ENCODE peak calls at places on chromosome 9, in four cellular contexts. One of them, this sample, is unnamed.

GRCh38 chr9:134643306-134643705 is 1.7 kb downstream of the COL5A1 start:
- DNase-seq in CD8-positive, alpha-beta memory T cell: no peak
- DNase-seq in RWPE2: no peak
- DNase-seq in transverse colon: no peak
- DNase-seq in this sample: no peak

GRCh38 chr9:70363760-70364159 is 50.7 kb downstream of the KLF9 start:
- DNase-seq in CD8-positive, alpha-beta memory T cell: no peak
- DNase-seq in RWPE2: no peak
- DNase-seq in transverse colon: no peak
- DNase-seq in this sample: no peak

GRCh38 chr9:100108572-100108971 is 9.5 kb downstream of the INVS start:
- DNase-seq in CD8-positive, alpha-beta memory T cell: no peak
- DNase-seq in RWPE2: no peak
- DNase-seq in transverse colon: no peak
- DNase-seq in this sample: no peak

GRCh38 chr9:31839273-31839672 is 545.2 kb upstream of the ACO1 start:
- DNase-seq in CD8-positive, alpha-beta memory T cell: no peak
- DNase-seq in RWPE2: no peak
- DNase-seq in transverse colon: no peak
- DNase-seq in this sample: no peak

GRCh38 chr9:129178983-129179382 is 922 bp upstream of the IER5L start:
- DNase-seq in CD8-positive, alpha-beta memory T cell: no peak
- DNase-seq in RWPE2: no peak
- DNase-seq in transverse colon: no peak
- DNase-seq in this sample: no peak

GRCh38 chr9:70410368-70410767 is 4.1 kb downstream of the KLF9 start:
- DNase-seq in CD8-positive, alpha-beta memory T cell: no peak
- DNase-seq in RWPE2: no peak
- DNase-seq in transverse colon: no peak
- DNase-seq in this sample: no peak

GRCh38 chr9:113929634-113930092 is 53.6 kb downstream of the ZNF618 start:
- DNase-seq in CD8-positive, alpha-beta memory T cell: no peak
- DNase-seq in RWPE2: no peak
- DNase-seq in transverse colon: no peak
- DNase-seq in this sample: no peak

GRCh38 chr9:89311346-89312153 is 555 bp downstream of the CKS2 start:
- DNase-seq in CD8-positive, alpha-beta memory T cell: no peak
- DNase-seq in RWPE2: no peak
- DNase-seq in transverse colon: peak; percentile 21
- DNase-seq in this sample: peak; percentile 58

GRCh38 chr9:108676344-108676743 is 179.4 kb downstream of the ACTL7B start:
- DNase-seq in CD8-positive, alpha-beta memory T cell: no peak
- DNase-seq in RWPE2: no peak
- DNase-seq in transverse colon: no peak
- DNase-seq in this sample: no peak

GRCh38 chr9:12811935-12812334 is 37.1 kb downstream of the LURAP1L start:
- DNase-seq in CD8-positive, alpha-beta memory T cell: no peak
- DNase-seq in RWPE2: no peak
- DNase-seq in transverse colon: no peak
- DNase-seq in this sample: no peak

GRCh38 chr9:12718482-12719026 is 25.4 kb downstream of the TYRP1 start:
- DNase-seq in CD8-positive, alpha-beta memory T cell: no peak
- DNase-seq in RWPE2: no peak
- DNase-seq in transverse colon: no peak
- DNase-seq in this sample: no peak

GRCh38 chr9:86816868-86817267 is 130.4 kb downstream of the GAS1 start:
- DNase-seq in CD8-positive, alpha-beta memory T cell: no peak
- DNase-seq in RWPE2: no peak
- DNase-seq in transverse colon: no peak
- DNase-seq in this sample: no peak

GRCh38 chr9:35520404-35520790 is 30.5 kb downstream of the RUSC2 start:
- DNase-seq in CD8-positive, alpha-beta memory T cell: no peak
- DNase-seq in RWPE2: no peak
- DNase-seq in transverse colon: no peak
- DNase-seq in this sample: no peak

GRCh38 chr9:111253742-111254437 is 76.1 kb downstream of the OR2K2 start:
- DNase-seq in CD8-positive, alpha-beta memory T cell: no peak
- DNase-seq in RWPE2: no peak
- DNase-seq in transverse colon: no peak
- DNase-seq in this sample: no peak

GRCh38 chr9:112541690-112542089 is 55.1 kb downstream of the KIAA1958 start:
- DNase-seq in CD8-positive, alpha-beta memory T cell: no peak
- DNase-seq in RWPE2: no peak
- DNase-seq in transverse colon: no peak
- DNase-seq in this sample: peak; percentile 73

GRCh38 chr9:120857481-120857880 is 14.8 kb upstream of the PSMD5 start:
- DNase-seq in CD8-positive, alpha-beta memory T cell: no peak
- DNase-seq in RWPE2: no peak
- DNase-seq in transverse colon: no peak
- DNase-seq in this sample: peak; percentile 67

GRCh38 chr9:71765693-71766092 is 2.6 kb downstream of the CEMIP2 start:
- DNase-seq in CD8-positive, alpha-beta memory T cell: no peak
- DNase-seq in RWPE2: no peak
- DNase-seq in transverse colon: no peak
- DNase-seq in this sample: no peak

GRCh38 chr9:7376213-7376612 is 423.4 kb downstream of the DMAC1 start:
- DNase-seq in CD8-positive, alpha-beta memory T cell: no peak
- DNase-seq in RWPE2: no peak
- DNase-seq in transverse colon: no peak
- DNase-seq in this sample: no peak

GRCh38 chr9:96009690-96010477 is 134.4 kb downstream of the ERCC6L2 start:
- DNase-seq in CD8-positive, alpha-beta memory T cell: peak; percentile 63
- DNase-seq in RWPE2: no peak
- DNase-seq in transverse colon: peak; percentile 21
- DNase-seq in this sample: no peak

GRCh38 chr9:113215142-113215541 is 5.9 kb downstream of the FKBP15 start:
- DNase-seq in CD8-positive, alpha-beta memory T cell: no peak
- DNase-seq in RWPE2: no peak
- DNase-seq in transverse colon: no peak
- DNase-seq in this sample: no peak

GRCh38 chr9:14343948-14344547 is 30.1 kb upstream of the NFIB start:
- DNase-seq in CD8-positive, alpha-beta memory T cell: no peak
- DNase-seq in RWPE2: no peak
- DNase-seq in transverse colon: no peak
- DNase-seq in this sample: no peak

GRCh38 chr9:77183581-77183980 is 6.2 kb downstream of the VPS13A start:
- DNase-seq in CD8-positive, alpha-beta memory T cell: no peak
- DNase-seq in RWPE2: no peak
- DNase-seq in transverse colon: no peak
- DNase-seq in this sample: no peak

GRCh38 chr9:74527718-74528117 is 30.6 kb downstream of the RORB start:
- DNase-seq in CD8-positive, alpha-beta memory T cell: no peak
- DNase-seq in RWPE2: no peak
- DNase-seq in transverse colon: no peak
- DNase-seq in this sample: no peak

GRCh38 chr9:29826421-29826820 is 2253.1 kb upstream of the C9orf72 start:
- DNase-seq in CD8-positive, alpha-beta memory T cell: no peak
- DNase-seq in RWPE2: no peak
- DNase-seq in transverse colon: no peak
- DNase-seq in this sample: no peak

DNA sequence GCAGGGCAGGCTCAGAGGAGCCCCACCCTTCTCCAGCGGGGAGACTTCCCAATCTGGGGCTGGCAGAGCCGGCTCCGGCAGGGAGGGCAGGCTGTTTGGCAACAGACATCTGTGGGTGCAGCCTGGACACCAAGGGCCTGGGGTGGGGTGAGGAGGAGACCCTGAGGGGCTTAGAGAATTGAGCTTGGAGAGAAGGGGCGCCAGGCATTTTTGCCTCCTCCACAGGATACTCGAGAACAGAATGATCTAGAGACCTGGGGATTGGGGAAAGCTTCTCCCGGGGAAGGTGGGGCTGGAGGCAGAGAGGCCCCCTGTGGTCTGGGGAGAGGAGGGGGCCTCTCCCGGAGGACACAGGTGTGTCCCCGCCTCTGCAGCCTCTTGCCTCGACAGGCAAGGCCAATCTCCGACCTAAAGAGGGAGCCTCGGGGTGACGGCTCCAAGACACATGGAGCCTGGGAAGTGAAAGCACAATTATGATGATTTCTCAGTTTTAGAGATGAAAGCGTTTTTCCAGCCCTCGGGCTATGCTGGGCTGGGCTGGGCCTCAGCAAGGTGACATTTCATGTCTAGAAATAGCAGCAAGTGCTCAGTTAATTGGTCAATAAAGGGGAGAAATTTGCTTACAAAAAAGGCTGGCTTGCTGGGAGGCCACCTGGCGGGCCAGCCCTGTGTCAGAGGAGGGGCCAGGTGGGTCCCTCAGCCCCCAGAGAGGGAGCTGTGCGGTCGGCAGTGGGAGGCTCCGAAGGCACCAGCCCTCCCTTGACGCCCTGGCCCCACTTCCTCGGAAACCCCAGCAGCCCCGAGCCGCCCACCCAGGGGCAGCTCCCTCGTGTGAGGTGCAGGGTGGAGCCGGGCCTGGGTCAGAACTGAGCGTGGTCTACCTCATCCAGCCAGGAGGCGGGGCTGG is 8.2 kb downstream of the LHX3 start:
- DNase-seq in CD8-positive, alpha-beta memory T cell: no peak
- DNase-seq in RWPE2: no peak
- DNase-seq in transverse colon: no peak
- DNase-seq in this sample: no peak
- H3K27ac ChIP-seq in CD8-positive, alpha-beta memory T cell: no peak overlapping the region
- H3K27ac ChIP-seq in RWPE2: no peak overlapping the region
- H3K27ac ChIP-seq in transverse colon: no peak overlapping the region
- H3K27ac ChIP-seq in this sample: no peak overlapping the region

DNA sequence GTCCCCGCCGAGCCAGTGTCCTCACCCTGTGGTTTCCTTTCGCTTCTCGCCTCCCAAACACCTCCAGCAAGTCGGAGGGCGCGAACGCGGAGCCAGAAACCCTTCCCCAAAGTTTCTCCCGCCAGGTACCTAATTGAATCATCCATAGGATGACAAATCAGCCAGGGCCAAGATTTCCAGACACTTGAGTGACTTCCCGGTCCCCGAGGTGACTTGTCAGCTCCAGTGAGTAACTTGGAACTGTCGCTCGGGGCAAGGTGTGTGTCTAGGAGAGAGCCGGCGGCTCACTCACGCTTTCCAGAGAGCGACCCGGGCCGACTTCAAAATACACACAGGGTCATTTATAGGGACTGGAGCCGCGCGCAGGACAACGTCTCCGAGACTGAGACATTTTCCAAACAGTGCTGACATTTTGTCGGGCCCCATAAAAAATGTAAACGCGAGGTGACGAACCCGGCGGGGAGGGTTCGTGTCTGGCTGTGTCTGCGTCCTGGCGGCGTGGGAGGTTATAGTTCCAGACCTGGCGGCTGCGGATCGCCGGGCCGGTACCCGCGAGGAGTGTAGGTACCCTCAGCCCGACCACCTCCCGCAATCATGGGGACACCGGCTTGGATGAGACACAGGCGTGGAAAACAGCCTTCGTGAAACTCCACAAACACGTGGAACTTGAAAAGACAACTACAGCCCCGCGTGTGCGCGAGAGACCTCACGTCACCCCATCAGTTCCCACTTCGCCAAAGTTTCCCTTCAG is 1.4 kb downstream of the GLIS3 start:
- DNase-seq in CD8-positive, alpha-beta memory T cell: peak; percentile 58
- DNase-seq in RWPE2: no peak
- DNase-seq in transverse colon: peak; percentile 56
- DNase-seq in this sample: no peak
- H3K27ac ChIP-seq in CD8-positive, alpha-beta memory T cell: no peak overlapping the region
- H3K27ac ChIP-seq in RWPE2: peak overlapping the region; percentile 64
- H3K27ac ChIP-seq in transverse colon: peak overlapping the region; percentile 94
- H3K27ac ChIP-seq in this sample: peak overlapping the region; percentile 92

GRCh38 chr9:81602887-81603680 is 86.3 kb downstream of the TLE1 start:
- DNase-seq in CD8-positive, alpha-beta memory T cell: no peak
- DNase-seq in RWPE2: no peak
- DNase-seq in transverse colon: no peak
- DNase-seq in this sample: no peak

GRCh38 chr9:81600631-81601030 is 88.7 kb downstream of the TLE1 start:
- DNase-seq in CD8-positive, alpha-beta memory T cell: no peak
- DNase-seq in RWPE2: no peak
- DNase-seq in transverse colon: no peak
- DNase-seq in this sample: no peak

GRCh38 chr9:81599837-81600236 is 89.5 kb downstream of the TLE1 start:
- DNase-seq in CD8-positive, alpha-beta memory T cell: no peak
- DNase-seq in RWPE2: no peak
- DNase-seq in transverse colon: no peak
- DNase-seq in this sample: no peak

GRCh38 chr9:81604306-81605153 is 84.8 kb downstream of the TLE1 start:
- DNase-seq in CD8-positive, alpha-beta memory T cell: no peak
- DNase-seq in RWPE2: no peak
- DNase-seq in transverse colon: no peak
- DNase-seq in this sample: no peak

DNA sequence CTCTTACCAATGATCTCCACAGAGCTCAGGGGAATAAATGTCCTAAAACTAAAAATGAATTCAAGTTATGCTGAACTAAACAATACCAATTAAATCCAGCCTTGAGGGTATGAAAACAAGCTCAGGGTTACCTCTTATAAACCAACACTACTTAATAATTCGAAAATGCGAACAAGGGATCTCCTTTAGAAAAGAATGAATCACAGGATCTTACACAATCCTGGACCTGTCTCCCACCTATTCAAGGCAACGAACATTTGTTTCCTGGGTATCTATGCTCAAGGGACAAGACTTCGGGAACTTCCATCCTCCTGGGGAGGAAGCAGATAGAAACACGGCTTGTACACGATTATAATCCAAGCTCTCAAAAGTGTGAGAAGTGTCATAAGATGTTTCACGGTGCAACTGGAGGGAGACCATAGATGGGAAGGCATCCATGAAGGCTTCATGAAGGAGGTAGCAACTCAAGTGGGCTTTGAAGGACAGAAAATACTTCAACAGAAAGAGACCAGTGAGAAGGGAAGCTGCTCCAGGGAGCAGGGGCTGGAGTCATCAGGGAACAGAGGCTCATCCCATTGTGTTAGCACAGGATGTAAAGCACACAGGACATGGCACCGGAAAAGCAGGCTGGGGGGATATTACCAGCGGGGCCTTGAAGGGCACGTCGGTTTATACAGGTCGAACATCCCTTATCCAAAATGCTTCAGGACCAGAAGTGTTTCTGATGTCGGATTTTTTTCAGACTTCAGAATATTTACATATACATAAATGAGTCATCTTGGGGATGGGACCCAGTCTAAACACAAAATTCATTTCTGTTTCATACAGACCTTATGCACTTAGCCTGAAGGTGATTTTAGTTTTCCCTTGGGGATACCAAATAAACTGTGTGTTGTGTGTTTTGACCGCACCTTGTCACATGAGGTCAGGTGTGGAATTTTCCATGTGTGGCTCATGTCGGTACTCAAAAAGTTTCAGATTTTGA is 87.4 kb downstream of the TLE1 start:
- DNase-seq in CD8-positive, alpha-beta memory T cell: no peak
- DNase-seq in RWPE2: no peak
- DNase-seq in transverse colon: no peak
- DNase-seq in this sample: no peak
- H3K27ac ChIP-seq in CD8-positive, alpha-beta memory T cell: no peak overlapping the region
- H3K27ac ChIP-seq in RWPE2: peak overlapping the region; percentile 31
- H3K27ac ChIP-seq in transverse colon: no peak overlapping the region
- H3K27ac ChIP-seq in this sample: peak overlapping the region; percentile 36

GRCh38 chr9:136995370-136995769 is 998 bp downstream of the CLIC3 start:
- DNase-seq in CD8-positive, alpha-beta memory T cell: no peak
- DNase-seq in RWPE2: no peak
- DNase-seq in transverse colon: no peak
- DNase-seq in this sample: no peak
- H3K27ac ChIP-seq in CD8-positive, alpha-beta memory T cell: no peak overlapping the region
- H3K27ac ChIP-seq in RWPE2: no peak overlapping the region
- H3K27ac ChIP-seq in transverse colon: no peak overlapping the region
- H3K27ac ChIP-seq in this sample: no peak overlapping the region

This sample was measured in adrenal gland.